ENCODE peak calls at places on chromosomes 13 and 19, in four cellular contexts. G, U, A and Q are unnamed samples.

GRCh38 chr19:27794444-27795042 is 1418.4 kb downstream of the UQCRFS1 start:
- DNase-seq in U (no peak), A (peak; percentile 38), G (no peak), Q (peak; percentile 74)

GRCh38 chr13:41700790-41701310 is 243.5 kb downstream of the RGCC start:
- DNase-seq in G (peak; percentile 20), A (peak; percentile 67), U (peak; percentile 36), Q (peak; percentile 91)

GRCh38 chr13:19633340-19634128 is at the start of gene MPHOSPH8:
- DNase-seq in G (peak; percentile 83), A (peak; percentile 94), U (peak; percentile 80), Q (peak; percentile 97)

GRCh38 chr13:99859178-99860177 is 112.1 kb downstream of the ZIC5 start:
- DNase-seq in U (no peak), A (no peak), G (no peak), Q (no peak)

GRCh38 chr19:57813919-57814504 is 701 bp downstream of the ZNF552 start:
- DNase-seq in G (no peak), U (no peak), A (peak; percentile 18), Q (peak; percentile 45)

GRCh38 chr19:32901504-32902161 is 32.1 kb upstream of the SLC7A9 start:
- DNase-seq in U (no peak), G (no peak), A (no peak), Q (no peak)

GRCh38 chr13:104140557-104140956 is 1074.3 kb upstream of the SLC10A2 start:
- DNase-seq in A (no peak), G (no peak), U (no peak), Q (no peak)

GRCh38 chr13:42113478-42113877 is 65.0 kb downstream of the DGKH start:
- DNase-seq in G (no peak), A (no peak), U (no peak), Q (no peak)

GRCh38 chr13:76879211-76879875 is 6.9 kb downstream of the KCTD12 start:
- DNase-seq in A (peak; percentile 77), U (peak; percentile 98), G (no peak), Q (peak; percentile 87)

GRCh38 chr13:40494513-40494912 is 171.9 kb downstream of the FOXO1 start:
- DNase-seq in U (no peak), A (no peak), G (no peak), Q (no peak)

GRCh38 chr13:27631156-27631555 is 9.5 kb downstream of the POLR1D start:
- DNase-seq in G (no peak), A (no peak), U (no peak), Q (no peak)

GRCh38 chr13:26941345-26942174 is 181.0 kb upstream of the GPR12 start:
- DNase-seq in A (peak; percentile 77), G (no peak), U (no peak), Q (peak; percentile 42)

GRCh38 chr19:49631279-49631588 is 8.7 kb downstream of the RRAS start:
- DNase-seq in G (no peak), A (no peak), U (no peak), Q (no peak)

GRCh38 chr13:92103673-92104296 is 705.4 kb downstream of the GPC5 start:
- DNase-seq in G (no peak), A (no peak), U (no peak), Q (no peak)

GRCh38 chr19:49677901-49678674 is 1.0 kb downstream of the PRMT1 start:
- DNase-seq in U (peak; percentile 63), A (peak; percentile 74), G (no peak), Q (peak; percentile 83)

GRCh38 chr13:100314132-100314910 is 225.4 kb downstream of the PCCA start:
- DNase-seq in A (no peak), U (no peak), G (no peak), Q (no peak)

GRCh38 chr13:113973218-113974164 is at the start of gene C13orf46:
- DNase-seq in G (no peak), A (no peak), U (no peak), Q (no peak)

GRCh38 chr13:63048648-63049047 is 1633.0 kb upstream of the PCDH20 start:
- DNase-seq in G (no peak), U (peak; percentile 16), A (no peak), Q (no peak)

GRCh38 chr13:110397445-110397844 is 90.4 kb downstream of the COL4A2 start:
- DNase-seq in G (no peak), A (peak; percentile 62), U (no peak), Q (peak; percentile 88)

GRCh38 chr19:54035215-54036178 is 28.2 kb downstream of the VSTM1 start:
- DNase-seq in G (peak; percentile 50), U (no peak), A (peak; percentile 87), Q (peak; percentile 90)

GRCh38 chr19:4337906-4338440 is 654 bp downstream of the STAP2 start:
- DNase-seq in A (peak; percentile 27), U (peak; percentile 10), G (no peak), Q (peak; percentile 8)

GRCh38 chr19:46736544-46737274 is 9.1 kb upstream of the FKRP start:
- DNase-seq in G (no peak), U (no peak), A (no peak), Q (no peak)

GRCh38 chr13:100363351-100363750 is 225.2 kb downstream of the GGACT start:
- DNase-seq in U (no peak), G (no peak), A (peak; percentile 72), Q (peak; percentile 65)

GRCh38 chr19:45419396-45419795 is 4.3 kb downstream of the ERCC1 start:
- DNase-seq in U (peak; percentile 83), G (no peak), A (no peak), Q (no peak)

GRCh38 chr13:97281028-97281427 is 58.9 kb downstream of the MBNL2 start:
- DNase-seq in U (no peak), G (no peak), A (no peak), Q (no peak)

GRCh38 chr13:113493315-113493951 is 2.9 kb upstream of the DCUN1D2 start:
- DNase-seq in A (peak; percentile 91), G (peak; percentile 86), U (peak; percentile 46), Q (peak; percentile 95)

GRCh38 chr13:60134376-60134775 is 29.4 kb downstream of the DIAPH3 start:
- DNase-seq in A (no peak), G (no peak), U (peak; percentile 46), Q (no peak)